ENCODE peak calls at places on chromosomes 4 and X, in eight cellular contexts. One of them, this sample, is unnamed.

GRCh38 chrX:25754399-25754798 is 383.7 kb upstream of the MAGEB18 start:
- DNase-seq in upper lobe of right lung: no peak
- DNase-seq in AG09309: no peak
- DNase-seq in heart right ventricle: no peak
- DNase-seq in right lobe of liver: no peak
- DNase-seq in A549: no peak
- DNase-seq in lower leg skin: no peak
- DNase-seq in foreskin fibroblast: no peak
- DNase-seq in this sample: no peak

GRCh38 chrX:104721854-104722253 is 155.9 kb downstream of the IL1RAPL2 start:
- DNase-seq in upper lobe of right lung: no peak
- DNase-seq in foreskin fibroblast: no peak
- DNase-seq in AG09309: no peak
- DNase-seq in A549: no peak
- DNase-seq in heart right ventricle: no peak
- DNase-seq in right lobe of liver: no peak
- DNase-seq in lower leg skin: no peak
- DNase-seq in this sample: no peak

GRCh38 chr4:99876946-99877345 is 17.3 kb downstream of the LAMTOR3 start:
- DNase-seq in AG09309: no peak
- DNase-seq in A549: no peak
- DNase-seq in foreskin fibroblast: no peak
- DNase-seq in lower leg skin: no peak
- DNase-seq in heart right ventricle: no peak
- DNase-seq in upper lobe of right lung: no peak
- DNase-seq in right lobe of liver: no peak
- DNase-seq in this sample: no peak

GRCh38 chr4:106628616-106629606 is 260.3 kb upstream of the GIMD1 start:
- DNase-seq in right lobe of liver: no peak
- DNase-seq in heart right ventricle: no peak
- DNase-seq in AG09309: no peak
- DNase-seq in foreskin fibroblast: peak
- DNase-seq in lower leg skin: no peak
- DNase-seq in upper lobe of right lung: no peak
- DNase-seq in A549: no peak
- DNase-seq in this sample: no peak

GRCh38 chrX:119541188-119541587 is 24.0 kb downstream of the STEEP1 start:
- DNase-seq in lower leg skin: no peak
- DNase-seq in heart right ventricle: no peak
- DNase-seq in right lobe of liver: no peak
- DNase-seq in AG09309: peak
- DNase-seq in upper lobe of right lung: no peak
- DNase-seq in A549: peak
- DNase-seq in foreskin fibroblast: peak
- DNase-seq in this sample: peak

GRCh38 chrX:44529315-44529714 is 13.3 kb downstream of the FUNDC1 start:
- DNase-seq in upper lobe of right lung: no peak
- DNase-seq in heart right ventricle: no peak
- DNase-seq in right lobe of liver: no peak
- DNase-seq in foreskin fibroblast: peak
- DNase-seq in lower leg skin: no peak
- DNase-seq in A549: no peak
- DNase-seq in AG09309: no peak
- DNase-seq in this sample: no peak

GRCh38 chr4:175386776-175387507 is 425.1 kb downstream of the GPM6A start:
- DNase-seq in A549: no peak
- DNase-seq in AG09309: no peak
- DNase-seq in lower leg skin: no peak
- DNase-seq in upper lobe of right lung: no peak
- DNase-seq in right lobe of liver: no peak
- DNase-seq in foreskin fibroblast: no peak
- DNase-seq in heart right ventricle: no peak
- DNase-seq in this sample: no peak

GRCh38 chr4:154740462-154740861 is 3.3 kb upstream of the LRAT start:
- DNase-seq in right lobe of liver: no peak
- DNase-seq in AG09309: no peak
- DNase-seq in upper lobe of right lung: no peak
- DNase-seq in heart right ventricle: no peak
- DNase-seq in A549: no peak
- DNase-seq in lower leg skin: no peak
- DNase-seq in foreskin fibroblast: no peak
- DNase-seq in this sample: no peak

GRCh38 chrX:15465347-15465746 is 27.8 kb downstream of the PIR start:
- DNase-seq in AG09309: no peak
- DNase-seq in right lobe of liver: no peak
- DNase-seq in heart right ventricle: no peak
- DNase-seq in foreskin fibroblast: peak
- DNase-seq in upper lobe of right lung: no peak
- DNase-seq in A549: no peak
- DNase-seq in lower leg skin: no peak
- DNase-seq in this sample: no peak

GRCh38 chr4:151921371-151921770 is 160.6 kb upstream of the GATB start:
- DNase-seq in A549: no peak
- DNase-seq in lower leg skin: no peak
- DNase-seq in AG09309: no peak
- DNase-seq in right lobe of liver: no peak
- DNase-seq in upper lobe of right lung: no peak
- DNase-seq in heart right ventricle: no peak
- DNase-seq in foreskin fibroblast: peak
- DNase-seq in this sample: peak

GRCh38 chrX:151790421-151791160 is 56.0 kb downstream of the CNGA2 start:
- DNase-seq in AG09309: no peak
- DNase-seq in lower leg skin: no peak
- DNase-seq in heart right ventricle: no peak
- DNase-seq in foreskin fibroblast: peak
- DNase-seq in A549: no peak
- DNase-seq in upper lobe of right lung: no peak
- DNase-seq in right lobe of liver: no peak
- DNase-seq in this sample: peak

GRCh38 chr4:71713611-71714203 is 70.2 kb downstream of the GC start:
- DNase-seq in foreskin fibroblast: peak
- DNase-seq in lower leg skin: no peak
- DNase-seq in A549: no peak
- DNase-seq in AG09309: peak
- DNase-seq in heart right ventricle: peak
- DNase-seq in right lobe of liver: no peak
- DNase-seq in upper lobe of right lung: no peak
- DNase-seq in this sample: peak

GRCh38 chr4:42366959-42367358 is 30.3 kb upstream of the SHISA3 start:
- DNase-seq in AG09309: no peak
- DNase-seq in A549: no peak
- DNase-seq in heart right ventricle: no peak
- DNase-seq in lower leg skin: no peak
- DNase-seq in foreskin fibroblast: no peak
- DNase-seq in right lobe of liver: no peak
- DNase-seq in upper lobe of right lung: no peak
- DNase-seq in this sample: no peak

GRCh38 chr4:141933978-141934377 is 297.6 kb downstream of the IL15 start:
- DNase-seq in AG09309: no peak
- DNase-seq in foreskin fibroblast: peak
- DNase-seq in heart right ventricle: no peak
- DNase-seq in upper lobe of right lung: no peak
- DNase-seq in A549: no peak
- DNase-seq in right lobe of liver: no peak
- DNase-seq in lower leg skin: no peak
- DNase-seq in this sample: no peak

GRCh38 chr4:77714514-77714913 is 104.7 kb downstream of the CNOT6L start:
- DNase-seq in AG09309: no peak
- DNase-seq in foreskin fibroblast: no peak
- DNase-seq in A549: no peak
- DNase-seq in upper lobe of right lung: no peak
- DNase-seq in heart right ventricle: no peak
- DNase-seq in right lobe of liver: no peak
- DNase-seq in lower leg skin: no peak
- DNase-seq in this sample: no peak

GRCh38 chr4:87410669-87411068 is 11.7 kb upstream of the NUDT9 start:
- DNase-seq in AG09309: no peak
- DNase-seq in upper lobe of right lung: no peak
- DNase-seq in lower leg skin: no peak
- DNase-seq in foreskin fibroblast: peak
- DNase-seq in A549: no peak
- DNase-seq in heart right ventricle: no peak
- DNase-seq in right lobe of liver: no peak
- DNase-seq in this sample: no peak

GRCh38 chrX:71111141-71111843 is at the start of gene IL2RG:
- DNase-seq in AG09309: no peak
- DNase-seq in heart right ventricle: no peak
- DNase-seq in A549: no peak
- DNase-seq in upper lobe of right lung: no peak
- DNase-seq in lower leg skin: no peak
- DNase-seq in right lobe of liver: peak
- DNase-seq in foreskin fibroblast: no peak
- DNase-seq in this sample: no peak
- H3K4me3 ChIP-seq in AG09309: no peak
- H3K4me3 ChIP-seq in heart right ventricle: no peak
- H3K4me3 ChIP-seq in A549: no peak
- H3K4me3 ChIP-seq in upper lobe of right lung: peak
- H3K4me3 ChIP-seq in lower leg skin: no peak
- H3K4me3 ChIP-seq in right lobe of liver: no peak
- H3K4me3 ChIP-seq in foreskin fibroblast: no peak
- H3K4me3 ChIP-seq in this sample: no peak

GRCh38 chrX:132505116-132505515 is 16.3 kb upstream of the MBNL3 start:
- DNase-seq in heart right ventricle: no peak
- DNase-seq in lower leg skin: peak
- DNase-seq in upper lobe of right lung: no peak
- DNase-seq in A549: no peak
- DNase-seq in right lobe of liver: no peak
- DNase-seq in AG09309: peak
- DNase-seq in foreskin fibroblast: peak
- DNase-seq in this sample: peak
- TF ChIP-seq CTCF in heart right ventricle: no peak
- TF ChIP-seq CTCF in lower leg skin: no peak
- TF ChIP-seq CTCF in upper lobe of right lung: no peak
- TF ChIP-seq CTCF in A549: no peak
- TF ChIP-seq CTCF in right lobe of liver: no peak
- TF ChIP-seq CTCF in AG09309: no peak
- TF ChIP-seq CTCF in foreskin fibroblast: no peak
- TF ChIP-seq CTCF in this sample: no peak

DNA sequence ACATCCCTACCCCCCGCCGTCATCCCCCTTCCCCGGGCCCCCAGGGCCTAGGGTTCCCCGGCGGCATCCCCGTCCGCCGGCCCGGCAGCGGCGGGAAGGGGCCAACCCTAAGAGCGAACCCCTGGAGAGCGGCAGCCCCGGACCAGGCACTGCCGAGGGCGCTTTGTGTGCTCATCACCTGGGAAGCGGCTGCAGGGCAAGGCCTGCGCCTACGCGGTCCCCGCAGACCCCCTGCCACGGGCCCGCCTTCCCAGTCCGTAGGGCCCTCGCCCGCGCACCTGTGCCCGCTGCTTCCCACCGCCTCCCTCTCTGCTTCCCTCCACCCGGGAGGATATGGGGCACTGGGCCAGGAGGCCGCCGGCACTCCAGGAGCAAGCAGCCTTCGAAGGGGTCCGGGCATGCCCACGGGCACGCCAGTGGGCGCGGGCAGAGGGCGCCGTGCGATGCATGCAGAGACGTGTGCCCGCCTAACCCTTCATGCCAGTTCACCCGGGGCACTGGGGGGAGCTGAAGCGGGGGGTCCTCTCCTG is 2.6 kb downstream of the FLNA start:
- DNase-seq in A549: peak
- DNase-seq in lower leg skin: no peak
- DNase-seq in foreskin fibroblast: no peak
- DNase-seq in right lobe of liver: no peak
- DNase-seq in AG09309: no peak
- DNase-seq in upper lobe of right lung: no peak
- DNase-seq in heart right ventricle: no peak
- DNase-seq in this sample: no peak
- H3K4me3 ChIP-seq in A549: peak
- H3K4me3 ChIP-seq in lower leg skin: peak
- H3K4me3 ChIP-seq in foreskin fibroblast: peak
- H3K4me3 ChIP-seq in right lobe of liver: peak
- H3K4me3 ChIP-seq in AG09309: peak
- H3K4me3 ChIP-seq in upper lobe of right lung: peak
- H3K4me3 ChIP-seq in heart right ventricle: peak
- H3K4me3 ChIP-seq in this sample: peak

GRCh38 chr4:127601029-127601428 is 31.7 kb upstream of the INTU start:
- DNase-seq in right lobe of liver: no peak
- DNase-seq in lower leg skin: no peak
- DNase-seq in AG09309: no peak
- DNase-seq in heart right ventricle: no peak
- DNase-seq in upper lobe of right lung: no peak
- DNase-seq in foreskin fibroblast: peak
- DNase-seq in A549: no peak
- DNase-seq in this sample: no peak
- TF ChIP-seq CTCF in right lobe of liver: no peak
- TF ChIP-seq CTCF in lower leg skin: no peak
- TF ChIP-seq CTCF in AG09309: peak
- TF ChIP-seq CTCF in heart right ventricle: no peak
- TF ChIP-seq CTCF in upper lobe of right lung: no peak
- TF ChIP-seq CTCF in foreskin fibroblast: peak
- TF ChIP-seq CTCF in A549: peak
- TF ChIP-seq CTCF in this sample: peak